ENCODE peak calls at places on chromosomes 16 and 17, in ten cellular contexts. S is transverse colon; G is heart left ventricle; V is CD8-positive, alpha-beta T cell; X is uterus; W is tibial artery; K is ascending aorta; R is iPS DF 6.9; P is Caco-2; Y is prostate gland. M is an unnamed sample. For H3K36me3 and H3K4me1, the result is how much of the 10 kb centered on the place peaks cover.

GRCh38 chr16:53784312-53784711 is 80.4 kb downstream of the FTO start:
- DNase-seq in K (no peak), Y (no peak), R (no peak), W (no peak), G (no peak), V (no peak), S (no peak), X (no peak), P (no peak), M (no peak)

GRCh38 chr17:8859029-8859803 is 8.3 kb downstream of the PIK3R6 start:
- DNase-seq in Y (no peak), S (no peak), K (peak), X (no peak), V (no peak), P (no peak), W (peak), G (no peak), R (no peak), M (no peak)

GRCh38 chr16:50308237-50308965 is 42.0 kb downstream of the ADCY7 start:
- DNase-seq in P (no peak), G (no peak), Y (no peak), W (peak), K (peak), V (peak), R (no peak), X (no peak), S (no peak), M (no peak)

GRCh38 chr17:42028791-42029127 is 8.9 kb downstream of the NKIRAS2 start:
- DNase-seq in V (no peak), S (no peak), G (no peak), P (no peak), Y (no peak), X (no peak), R (no peak), W (no peak), K (no peak), M (no peak)

GRCh38 chr16:48292452-48292851 is 45.1 kb upstream of the ABCC11 start:
- DNase-seq in G (no peak), W (no peak), R (no peak), P (no peak), X (no peak), S (no peak), K (no peak), Y (no peak), V (no peak), M (no peak)

GRCh38 chr16:22313876-22314470 is 16.8 kb downstream of the POLR3E start:
- DNase-seq in W (no peak), G (no peak), K (peak), Y (no peak), S (no peak), X (no peak), R (no peak), P (no peak), V (no peak), M (no peak)

GRCh38 chr16:3727806-3728381 is 10.6 kb upstream of the TRAP1 start:
- DNase-seq in G (no peak), R (no peak), S (no peak), X (no peak), Y (no peak), P (no peak), V (no peak), K (no peak), W (no peak), M (no peak)

GRCh38 chr16:65757064-65757463 is 609.4 kb upstream of the CDH5 start:
- DNase-seq in V (no peak), X (peak), W (no peak), S (no peak), G (no peak), P (no peak), R (no peak), Y (peak), K (no peak), M (no peak)

GRCh38 chr16:24523569-24523968 is 15.8 kb upstream of the RBBP6 start:
- DNase-seq in W (no peak), K (no peak), S (no peak), P (peak), X (no peak), Y (no peak), R (no peak), V (no peak), G (no peak), M (no peak)

GRCh38 chr17:12193336-12193735 is 172.7 kb downstream of the MAP2K4 start:
- DNase-seq in R (no peak), S (no peak), K (no peak), X (no peak), V (no peak), P (no peak), G (no peak), Y (no peak), W (no peak), M (no peak)

GRCh38 chr17:33145941-33146340 is 147.2 kb downstream of the ASIC2 start:
- DNase-seq in V (no peak), P (no peak), Y (no peak), S (no peak), W (no peak), G (no peak), X (no peak), R (no peak), K (no peak), M (no peak)

GRCh38 chr17:81342700-81343070 is 47.6 kb upstream of the SLC38A10 start:
- DNase-seq in V (no peak), X (no peak), Y (no peak), K (no peak), R (no peak), S (no peak), P (peak), W (no peak), G (no peak), M (no peak)

GRCh38 chr17:16419074-16419928 is 3.9 kb downstream of the TRPV2 start:
- DNase-seq in W (peak), K (peak), R (no peak), S (no peak), G (no peak), X (no peak), V (peak), Y (no peak), P (no peak), M (no peak)

GRCh38 chr16:67236551-67237395 is 9.8 kb downstream of the TMEM208 start:
- DNase-seq in X (peak), R (no peak), G (no peak), W (no peak), Y (no peak), V (peak), K (no peak), P (peak), S (peak), M (no peak)

GRCh38 chr16:64390102-64390501 is 731.8 kb downstream of the CDH11 start:
- DNase-seq in Y (no peak), V (no peak), W (no peak), S (no peak), K (no peak), X (no peak), P (no peak), R (no peak), G (no peak), M (no peak)

GRCh38 chr17:45394913-45395568 is 37.6 kb downstream of the ARHGAP27 start:
- DNase-seq in Y (peak), G (peak), X (peak), W (no peak), S (peak), R (peak), V (peak), K (no peak), P (peak), M (peak)

GRCh38 chr17:31510273-31511175 is 119.0 kb downstream of the RAB11FIP4 start:
- DNase-seq in W (peak), G (peak), V (peak), Y (no peak), R (no peak), P (no peak), S (no peak), X (no peak), K (no peak), M (no peak)

GRCh38 chr17:76261421-76262215 is 3.5 kb upstream of the UBALD2 start:
- DNase-seq in P (no peak), K (no peak), Y (no peak), W (no peak), X (no peak), V (no peak), G (no peak), R (no peak), S (no peak), M (no peak)

GRCh38 chr17:81712468-81713003 is 452 bp downstream of the SLC25A10 start:
- DNase-seq in P (peak), X (no peak), K (no peak), V (peak), S (peak), W (no peak), Y (peak), R (no peak), G (no peak), M (no peak)

GRCh38 chr16:11612110-11612981 is 25.6 kb upstream of the LITAF start:
- DNase-seq in X (no peak), W (no peak), P (peak), G (no peak), V (no peak), K (no peak), S (peak), R (no peak), Y (no peak), M (peak)

GRCh38 chr16:87391324-87391949 is 699 bp upstream of the MAP1LC3B start:
- DNase-seq in G (peak), V (peak), W (peak), P (peak), X (peak), R (no peak), K (peak), Y (no peak), S (peak), M (peak)

GRCh38 chr17:68196394-68197090 is 51.3 kb upstream of the AMZ2 start:
- DNase-seq in Y (no peak), V (no peak), K (no peak), R (no peak), X (no peak), S (no peak), P (no peak), G (no peak), W (no peak), M (no peak)

GRCh38 chr17:27540300-27541105 is 84.3 kb downstream of the KSR1 start:
- DNase-seq in G (peak), X (peak), R (no peak), S (peak), Y (peak), V (no peak), K (peak), P (no peak), W (peak), M (peak)

GRCh38 chr17:34840758-34841157 is 120.5 kb downstream of the CCT6B start:
- DNase-seq in W (no peak), Y (no peak), V (no peak), X (no peak), K (no peak), R (no peak), G (no peak), S (no peak), P (no peak), M (no peak)

GRCh38 chr17:51263001-51263400 is 2.7 kb downstream of the UTP18 start:
- DNase-seq in S (no peak), V (no peak), W (no peak), G (no peak), Y (no peak), K (no peak), P (no peak), X (no peak), R (no peak), M (no peak)

GRCh38 chr17:74125160-74125559 is 78.3 kb upstream of the RPL38 start:
- DNase-seq in K (no peak), V (no peak), G (no peak), S (no peak), W (no peak), R (no peak), X (no peak), P (no peak), Y (no peak), M (no peak)

GRCh38 chr16:60485877-60486489 is 1550.3 kb downstream of the CDH8 start:
- DNase-seq in Y (no peak), S (no peak), W (no peak), G (no peak), P (no peak), V (no peak), R (no peak), K (no peak), X (no peak), M (no peak)

GRCh38 chr16:81876273-81876900 is 97.3 kb downstream of the PLCG2 start:
- DNase-seq in Y (no peak), P (no peak), G (no peak), W (no peak), R (no peak), S (no peak), V (no peak), X (no peak), K (no peak), M (no peak)

GRCh38 chr17:36118477-36119353 is 15.1 kb downstream of the CCL4 start:
- DNase-seq in Y (no peak), K (no peak), V (no peak), X (no peak), R (no peak), S (no peak), G (no peak), W (no peak), P (no peak), M (no peak)

GRCh38 chr16:58001781-58002410 is 689 bp downstream of the USB1 start:
- DNase-seq in W (no peak), Y (no peak), V (no peak), P (no peak), X (no peak), K (no peak), R (no peak), G (no peak), S (no peak), M (no peak)
- H3K36me3 ChIP-seq in W (under half), Y (under half), V (under half), P (under half), X (under half), K (under half), R (under half), G (under half), S (under half), M (under half)

GRCh38 chr17:17944743-17945142 is 27.5 kb downstream of the TOM1L2 start:
- DNase-seq in Y (no peak), W (no peak), P (no peak), S (no peak), G (no peak), R (no peak), V (no peak), K (no peak), X (no peak), M (no peak)
- H3K4me1 ChIP-seq in Y (under half), W (under half), P (half or more), S (under half), G (under half), R (under half), V (under half), K (under half), X (under half), M (under half)

GRCh38 chr16:70496513-70496912 is 26.8 kb downstream of the COG4 start:
- DNase-seq in P (no peak), G (no peak), X (no peak), Y (no peak), R (no peak), K (no peak), S (no peak), W (no peak), V (no peak), M (no peak)
- H3K36me3 ChIP-seq in P (under half), G (half or more), X (under half), Y (under half), R (under half), K (half or more), S (under half), W (half or more), V (under half), M (under half)

GRCh38 chr17:39818282-39819000 is 45.7 kb downstream of the IKZF3 start:
- DNase-seq in K (no peak), V (no peak), W (no peak), R (no peak), P (no peak), Y (no peak), G (no peak), S (no peak), X (no peak), M (no peak)
- H3K4me1 ChIP-seq in K (under half), V (half or more), W (under half), R (under half), P (under half), Y (under half), G (under half), S (under half), X (under half), M (under half)

GRCh38 chr16:89519881-89520280 is 11.7 kb downstream of the SPG7 start:
- DNase-seq in R (no peak), S (no peak), V (no peak), X (no peak), K (no peak), Y (no peak), P (no peak), W (no peak), G (no peak), M (no peak)
- H3K36me3 ChIP-seq in R (under half), S (half or more), V (half or more), X (under half), K (half or more), Y (under half), P (under half), W (half or more), G (half or more), M (under half)

DNA sequence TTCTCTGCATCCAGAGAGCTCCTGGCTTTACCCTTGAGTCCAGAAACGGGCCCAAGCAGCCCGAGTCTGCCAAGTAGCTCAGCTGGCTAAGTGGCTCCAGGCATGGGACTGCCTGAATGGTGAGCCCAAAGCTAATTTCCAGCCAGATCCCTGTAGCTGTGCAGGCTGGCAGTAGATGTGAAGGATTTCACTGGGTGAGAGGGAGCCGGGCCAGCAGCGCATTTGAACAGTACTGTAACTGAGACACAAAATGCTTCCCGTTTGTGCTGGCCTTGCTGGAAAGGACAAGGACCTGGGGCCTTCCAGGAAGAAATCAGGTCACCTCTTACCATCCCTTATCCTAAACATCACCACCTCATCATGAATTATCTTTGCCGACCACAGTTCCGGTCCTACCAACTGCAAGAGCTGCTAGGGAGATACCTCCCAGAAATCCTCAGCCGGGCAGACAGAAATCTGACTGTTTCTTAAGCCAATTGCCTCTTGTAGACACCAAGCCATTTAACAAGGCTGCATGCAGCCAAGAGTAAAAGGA is 3.7 kb downstream of the TIMP2 start:
- DNase-seq in P (no peak), W (peak), Y (no peak), V (no peak), K (no peak), G (peak), X (no peak), R (no peak), S (no peak), M (no peak)
- H3K4me1 ChIP-seq in P (under half), W (half or more), Y (under half), V (under half), K (half or more), G (half or more), X (under half), R (under half), S (under half), M (under half)

GRCh38 chr16:2085669-2086068 is 37.9 kb downstream of the TSC2 start:
- DNase-seq in S (no peak), R (no peak), P (no peak), V (no peak), K (no peak), Y (no peak), W (no peak), G (no peak), X (no peak), M (no peak)

GRCh38 chr16:2087426-2088191 is 39.8 kb downstream of the TSC2 start:
- DNase-seq in K (no peak), X (no peak), V (no peak), S (peak), P (no peak), G (no peak), W (no peak), Y (no peak), R (no peak), M (no peak)

GRCh38 chr16:2086812-2087425 is 39.1 kb downstream of the TSC2 start:
- DNase-seq in V (no peak), R (no peak), G (no peak), P (no peak), S (no peak), W (no peak), Y (no peak), K (no peak), X (no peak), M (no peak)

GRCh38 chr16:2084688-2085625 is 37.2 kb downstream of the TSC2 start:
- DNase-seq in X (no peak), G (no peak), K (no peak), S (no peak), V (no peak), P (no peak), R (no peak), Y (no peak), W (no peak), M (no peak)

DNA sequence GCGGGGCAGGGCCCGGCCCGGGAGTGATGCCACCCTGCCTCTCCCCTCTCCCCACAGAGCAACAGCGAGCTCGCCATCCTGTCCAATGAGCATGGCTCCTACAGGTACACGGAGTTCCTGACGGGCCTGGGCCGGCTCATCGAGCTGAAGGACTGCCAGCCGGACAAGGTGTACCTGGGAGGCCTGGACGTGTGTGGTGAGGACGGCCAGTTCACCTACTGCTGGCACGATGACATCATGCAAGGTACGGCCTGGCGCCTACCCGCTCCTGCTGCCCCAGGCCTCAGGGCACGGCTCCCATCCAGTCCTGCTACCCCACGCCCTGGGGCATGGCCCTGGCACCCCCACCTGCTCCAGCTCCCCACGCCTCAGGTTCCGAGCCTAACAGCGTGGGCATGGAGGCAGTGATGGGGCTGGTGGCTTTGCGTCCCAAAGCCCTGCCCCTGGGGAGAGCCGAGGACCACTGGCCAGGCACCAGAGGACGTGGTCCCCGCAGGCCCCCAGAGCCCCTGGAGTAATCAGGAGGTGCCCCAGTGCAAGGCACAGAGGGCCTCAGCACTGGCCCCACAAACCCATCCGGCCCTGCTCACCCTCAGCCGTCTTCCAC is 38.5 kb downstream of the TSC2 start:
- DNase-seq in K (no peak), G (no peak), P (no peak), V (no peak), X (no peak), R (no peak), Y (peak), W (no peak), S (no peak), M (no peak)
- H3K36me3 ChIP-seq in K (half or more), G (half or more), P (under half), V (under half), X (under half), R (under half), Y (under half), W (half or more), S (under half), M (half or more)

DNA sequence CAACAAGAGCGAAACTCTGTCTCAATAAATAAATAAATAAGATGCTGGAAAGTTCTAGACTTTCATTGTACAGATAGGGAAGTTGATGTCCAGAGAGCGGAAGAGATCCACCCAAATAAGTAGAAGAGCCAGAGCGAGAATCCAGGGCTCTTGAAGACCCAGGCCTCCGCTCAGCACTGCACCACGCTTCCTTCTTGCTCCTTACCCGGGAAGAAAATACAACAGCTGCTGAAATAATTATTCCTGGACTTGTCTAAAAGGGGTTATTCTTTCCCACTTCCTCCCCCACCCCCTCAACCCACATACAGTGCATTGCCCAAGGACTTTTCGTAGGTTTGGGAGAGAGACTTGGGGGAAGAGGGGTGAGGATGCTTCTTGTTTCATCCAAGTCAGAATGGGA is 26.7 kb downstream of the CDK5RAP3 start:
- DNase-seq in G (peak), P (no peak), Y (no peak), R (no peak), K (no peak), W (no peak), X (no peak), V (no peak), S (no peak), M (no peak)
- H3K4me1 ChIP-seq in G (under half), P (under half), Y (under half), R (under half), K (under half), W (under half), X (under half), V (under half), S (under half), M (under half)

DNA sequence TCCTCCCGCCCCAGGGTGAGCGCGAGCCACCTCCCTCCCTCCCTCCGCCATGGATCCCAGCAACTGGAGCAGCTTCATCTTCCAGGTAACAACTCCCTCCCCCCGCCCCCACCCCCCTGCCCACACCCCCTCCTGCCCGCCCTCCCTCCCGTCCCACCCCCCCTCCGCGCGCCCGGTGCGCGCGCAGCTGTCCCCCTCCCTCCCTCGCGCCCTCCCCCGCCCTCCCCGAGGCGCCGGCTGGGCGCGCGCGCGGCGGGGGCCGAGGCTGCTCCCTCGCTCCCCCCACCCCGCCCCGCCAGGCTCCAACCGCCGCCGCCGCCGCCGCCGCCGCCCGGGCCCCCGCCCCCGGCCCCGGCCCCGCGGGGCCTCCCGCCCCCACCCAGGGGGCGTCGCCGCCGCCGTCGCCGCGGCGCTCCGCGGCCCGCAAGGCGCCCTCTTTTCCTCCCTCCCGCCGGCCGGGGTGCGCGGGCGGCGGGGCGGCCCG is at the start of gene MAZ:
- DNase-seq in P (no peak), W (no peak), G (no peak), Y (no peak), K (no peak), R (no peak), X (peak), S (no peak), V (no peak), M (no peak)
- H3K36me3 ChIP-seq in P (under half), W (under half), G (under half), Y (under half), K (under half), R (under half), X (under half), S (under half), V (under half), M (under half)

M was measured in lung.